ENCODE peak calls at places on chromosomes 2 and 18, in six cellular contexts. One of them, this sample, is unnamed.

GRCh38 chr18:9094307-9095226 is 7.9 kb upstream of the NDUFV2 start:
- DNase-seq in tibial artery: no peak
- DNase-seq in K562: no peak
- DNase-seq in IMR-90: peak; percentile 94
- DNase-seq in CD4-positive, CD25-positive, alpha-beta regulatory T cell: peak; percentile 15
- DNase-seq in cardiac muscle cell: peak; percentile 71
- DNase-seq in this sample: no peak

GRCh38 chr18:63476666-63477065 is at the start of gene SERPINB5:
- DNase-seq in cardiac muscle cell: no peak
- DNase-seq in CD4-positive, CD25-positive, alpha-beta regulatory T cell: no peak
- DNase-seq in tibial artery: no peak
- DNase-seq in IMR-90: no peak
- DNase-seq in K562: no peak
- DNase-seq in this sample: no peak

GRCh38 chr18:26503382-26503781 is 45.0 kb downstream of the KCTD1 start:
- DNase-seq in CD4-positive, CD25-positive, alpha-beta regulatory T cell: no peak
- DNase-seq in IMR-90: no peak
- DNase-seq in tibial artery: no peak
- DNase-seq in cardiac muscle cell: peak; percentile 51
- DNase-seq in K562: no peak
- DNase-seq in this sample: no peak

GRCh38 chr18:73136134-73136533 is 268.3 kb upstream of the NETO1 start:
- DNase-seq in cardiac muscle cell: no peak
- DNase-seq in tibial artery: no peak
- DNase-seq in K562: no peak
- DNase-seq in CD4-positive, CD25-positive, alpha-beta regulatory T cell: no peak
- DNase-seq in IMR-90: no peak
- DNase-seq in this sample: no peak

GRCh38 chr2:53476800-53477199 is 290.8 kb upstream of the CHAC2 start:
- DNase-seq in tibial artery: no peak
- DNase-seq in cardiac muscle cell: no peak
- DNase-seq in K562: no peak
- DNase-seq in IMR-90: no peak
- DNase-seq in CD4-positive, CD25-positive, alpha-beta regulatory T cell: no peak
- DNase-seq in this sample: no peak

GRCh38 chr2:240589381-240589780 is 2.8 kb downstream of the CAPN10 start:
- DNase-seq in cardiac muscle cell: no peak
- DNase-seq in CD4-positive, CD25-positive, alpha-beta regulatory T cell: no peak
- DNase-seq in IMR-90: no peak
- DNase-seq in K562: no peak
- DNase-seq in tibial artery: peak; percentile 48
- DNase-seq in this sample: no peak

GRCh38 chr2:96108578-96109561 is 7.5 kb downstream of the ADRA2B start:
- DNase-seq in K562: no peak
- DNase-seq in tibial artery: peak; percentile 60
- DNase-seq in CD4-positive, CD25-positive, alpha-beta regulatory T cell: no peak
- DNase-seq in cardiac muscle cell: peak; percentile 38
- DNase-seq in IMR-90: no peak
- DNase-seq in this sample: no peak

GRCh38 chr2:174729797-174730529 is 34.3 kb downstream of the CHRNA1 start:
- DNase-seq in cardiac muscle cell: peak; percentile 26
- DNase-seq in tibial artery: no peak
- DNase-seq in K562: no peak
- DNase-seq in IMR-90: peak; percentile 10
- DNase-seq in CD4-positive, CD25-positive, alpha-beta regulatory T cell: no peak
- DNase-seq in this sample: no peak

GRCh38 chr2:10036095-10036879 is 7.1 kb upstream of the KLF11 start:
- DNase-seq in CD4-positive, CD25-positive, alpha-beta regulatory T cell: no peak
- DNase-seq in cardiac muscle cell: peak; percentile 77
- DNase-seq in tibial artery: peak; percentile 94
- DNase-seq in K562: no peak
- DNase-seq in IMR-90: peak; percentile 63
- DNase-seq in this sample: peak; percentile 72
- H3K4me1 ChIP-seq in CD4-positive, CD25-positive, alpha-beta regulatory T cell: peaks cover 32% of the 10 kb centered on the region
- H3K4me1 ChIP-seq in cardiac muscle cell: peaks cover 6% of the 10 kb centered on the region
- H3K4me1 ChIP-seq in tibial artery: peaks cover 43% of the 10 kb centered on the region
- H3K4me1 ChIP-seq in K562: peaks cover 63% of the 10 kb centered on the region
- H3K4me1 ChIP-seq in IMR-90: peaks cover 9% of the 10 kb centered on the region
- H3K4me1 ChIP-seq in this sample: peaks cover 55% of the 10 kb centered on the region

DNA sequence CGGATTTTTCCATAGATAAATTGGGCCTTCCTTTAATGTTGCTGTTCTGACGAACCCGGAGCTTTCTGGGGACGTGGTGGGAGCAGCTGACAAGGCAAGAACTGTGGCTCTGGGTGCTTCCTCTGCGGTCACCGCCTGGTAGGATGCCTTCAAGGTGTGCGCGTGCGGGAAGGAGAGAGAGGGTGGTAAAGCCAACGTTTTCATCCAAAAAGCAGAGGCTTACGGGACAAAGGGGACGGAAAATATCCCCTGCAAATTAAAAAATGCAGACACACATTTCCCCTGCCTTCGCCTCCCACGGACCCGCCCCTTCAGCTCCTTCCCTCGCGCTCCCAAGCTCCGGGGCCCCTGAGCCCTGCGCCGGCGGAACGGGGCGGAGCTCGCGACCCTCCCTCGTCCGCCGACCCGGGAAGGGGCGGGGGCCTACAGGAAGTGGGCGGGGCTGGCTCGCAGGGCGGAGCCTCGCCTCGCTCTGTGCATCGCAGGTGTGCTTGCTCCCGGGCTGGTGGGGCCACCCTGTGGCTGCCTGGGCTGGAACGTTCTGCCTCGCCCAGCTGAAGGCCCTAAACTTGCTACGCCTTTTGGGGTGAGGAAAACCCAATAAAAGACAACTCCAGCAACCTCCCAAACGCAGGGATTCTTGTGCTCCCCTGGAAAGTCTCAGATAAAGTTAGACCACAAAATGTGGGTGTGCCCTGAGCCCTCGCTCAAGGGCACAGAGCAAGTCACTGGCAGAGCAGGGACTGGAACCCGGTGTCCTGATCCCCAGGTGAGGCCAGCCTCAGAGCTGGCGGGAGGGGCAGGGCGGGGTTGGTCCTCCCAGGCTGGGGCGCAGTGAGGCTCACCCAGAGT is 25.4 kb upstream of the SLC66A3 start:
- DNase-seq in cardiac muscle cell: peak; percentile 32
- DNase-seq in IMR-90: no peak
- DNase-seq in CD4-positive, CD25-positive, alpha-beta regulatory T cell: peak; percentile 87
- DNase-seq in K562: peak; percentile 94
- DNase-seq in tibial artery: no peak
- DNase-seq in this sample: no peak
- H3K4me3 ChIP-seq in cardiac muscle cell: peak overlapping the region; percentile 12
- H3K4me3 ChIP-seq in IMR-90: no peak overlapping the region
- H3K4me3 ChIP-seq in CD4-positive, CD25-positive, alpha-beta regulatory T cell: peak overlapping the region; percentile 65
- H3K4me3 ChIP-seq in K562: peak overlapping the region; percentile 48
- H3K4me3 ChIP-seq in tibial artery: peak overlapping the region; percentile 44
- H3K4me3 ChIP-seq in this sample: peak overlapping the region; percentile 66

GRCh38 chr18:49018553-49018943 is 67.8 kb upstream of the SMAD7 start:
- DNase-seq in K562: no peak
- DNase-seq in cardiac muscle cell: no peak
- DNase-seq in CD4-positive, CD25-positive, alpha-beta regulatory T cell: no peak
- DNase-seq in tibial artery: no peak
- DNase-seq in IMR-90: no peak
- DNase-seq in this sample: no peak
- H3K4me1 ChIP-seq in K562: peaks cover 35% of the 10 kb centered on the region
- H3K4me1 ChIP-seq in cardiac muscle cell: peaks cover 15% of the 10 kb centered on the region
- H3K4me1 ChIP-seq in CD4-positive, CD25-positive, alpha-beta regulatory T cell: no peaks in the 10 kb centered on the region
- H3K4me1 ChIP-seq in tibial artery: peaks cover 26% of the 10 kb centered on the region
- H3K4me1 ChIP-seq in IMR-90: peaks cover 12% of the 10 kb centered on the region
- H3K4me1 ChIP-seq in this sample: peaks cover 8% of the 10 kb centered on the region

GRCh38 chr2:118052474-118052873 is 35.8 kb upstream of the INSIG2 start:
- DNase-seq in CD4-positive, CD25-positive, alpha-beta regulatory T cell: no peak
- DNase-seq in K562: no peak
- DNase-seq in IMR-90: no peak
- DNase-seq in tibial artery: no peak
- DNase-seq in cardiac muscle cell: no peak
- DNase-seq in this sample: no peak
- H3K4me3 ChIP-seq in CD4-positive, CD25-positive, alpha-beta regulatory T cell: no peak overlapping the region
- H3K4me3 ChIP-seq in K562: no peak overlapping the region
- H3K4me3 ChIP-seq in IMR-90: no peak overlapping the region
- H3K4me3 ChIP-seq in tibial artery: no peak overlapping the region
- H3K4me3 ChIP-seq in cardiac muscle cell: no peak overlapping the region
- H3K4me3 ChIP-seq in this sample: no peak overlapping the region

GRCh38 chr2:146762786-146763185 is 1082.0 kb upstream of the ACVR2A start:
- DNase-seq in tibial artery: no peak
- DNase-seq in cardiac muscle cell: no peak
- DNase-seq in CD4-positive, CD25-positive, alpha-beta regulatory T cell: no peak
- DNase-seq in K562: no peak
- DNase-seq in IMR-90: no peak
- DNase-seq in this sample: no peak
- H3K4me1 ChIP-seq in tibial artery: no peaks in the 10 kb centered on the region
- H3K4me1 ChIP-seq in cardiac muscle cell: no peaks in the 10 kb centered on the region
- H3K4me1 ChIP-seq in CD4-positive, CD25-positive, alpha-beta regulatory T cell: no peaks in the 10 kb centered on the region
- H3K4me1 ChIP-seq in K562: no peaks in the 10 kb centered on the region
- H3K4me1 ChIP-seq in IMR-90: no peaks in the 10 kb centered on the region
- H3K4me1 ChIP-seq in this sample: no peaks in the 10 kb centered on the region

DNA sequence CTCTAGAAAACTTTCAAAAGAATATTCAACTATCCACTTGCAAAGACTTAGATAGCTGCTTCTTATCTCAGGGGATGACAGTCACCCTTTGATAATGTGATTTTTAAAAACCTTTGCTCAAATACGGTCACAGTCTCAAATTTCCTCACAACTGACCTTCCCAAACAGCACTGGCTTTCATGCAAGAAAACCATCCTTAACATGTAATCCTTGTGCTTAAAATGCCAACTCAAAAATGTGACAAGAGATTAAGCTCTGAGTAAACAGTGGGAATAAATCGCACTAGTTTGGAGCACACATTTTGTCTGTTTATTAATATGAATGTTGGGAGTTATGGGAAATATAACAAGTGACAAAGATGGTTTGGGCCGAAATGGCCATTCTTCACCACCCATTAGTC is 87.5 kb upstream of the CCBE1 start:
- DNase-seq in IMR-90: no peak
- DNase-seq in tibial artery: no peak
- DNase-seq in CD4-positive, CD25-positive, alpha-beta regulatory T cell: no peak
- DNase-seq in K562: no peak
- DNase-seq in cardiac muscle cell: no peak
- DNase-seq in this sample: no peak
- H3K4me3 ChIP-seq in IMR-90: no peak overlapping the region
- H3K4me3 ChIP-seq in tibial artery: no peak overlapping the region
- H3K4me3 ChIP-seq in CD4-positive, CD25-positive, alpha-beta regulatory T cell: no peak overlapping the region
- H3K4me3 ChIP-seq in K562: no peak overlapping the region
- H3K4me3 ChIP-seq in cardiac muscle cell: no peak overlapping the region
- H3K4me3 ChIP-seq in this sample: no peak overlapping the region

DNA sequence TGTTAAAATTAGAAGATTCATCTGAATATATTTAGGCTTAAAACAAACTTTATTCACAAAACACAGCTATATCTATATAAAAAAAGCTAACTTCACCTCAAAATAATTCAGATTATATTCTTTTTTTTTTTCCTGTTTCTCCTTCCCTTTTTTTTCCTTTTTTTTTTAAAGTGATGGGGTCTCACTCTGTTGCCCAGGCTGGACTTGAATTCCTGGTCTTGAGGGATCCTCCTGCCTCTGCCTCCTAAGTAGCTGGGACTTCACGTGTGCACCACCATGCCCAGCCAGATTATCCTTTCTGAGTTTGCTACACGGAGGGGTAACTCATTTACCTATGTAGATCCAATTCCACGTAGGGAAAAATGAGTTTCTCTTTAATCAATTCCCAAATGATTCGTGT is 3.8 kb downstream of the IDH1 start:
- DNase-seq in cardiac muscle cell: no peak
- DNase-seq in tibial artery: no peak
- DNase-seq in IMR-90: no peak
- DNase-seq in K562: no peak
- DNase-seq in CD4-positive, CD25-positive, alpha-beta regulatory T cell: no peak
- DNase-seq in this sample: no peak
- H3K4me1 ChIP-seq in cardiac muscle cell: peaks cover 17% of the 10 kb centered on the region
- H3K4me1 ChIP-seq in tibial artery: peaks cover 24% of the 10 kb centered on the region
- H3K4me1 ChIP-seq in IMR-90: peaks cover 7% of the 10 kb centered on the region
- H3K4me1 ChIP-seq in K562: peaks cover 13% of the 10 kb centered on the region
- H3K4me1 ChIP-seq in CD4-positive, CD25-positive, alpha-beta regulatory T cell: peaks cover 22% of the 10 kb centered on the region
- H3K4me1 ChIP-seq in this sample: peaks cover 28% of the 10 kb centered on the region

DNA sequence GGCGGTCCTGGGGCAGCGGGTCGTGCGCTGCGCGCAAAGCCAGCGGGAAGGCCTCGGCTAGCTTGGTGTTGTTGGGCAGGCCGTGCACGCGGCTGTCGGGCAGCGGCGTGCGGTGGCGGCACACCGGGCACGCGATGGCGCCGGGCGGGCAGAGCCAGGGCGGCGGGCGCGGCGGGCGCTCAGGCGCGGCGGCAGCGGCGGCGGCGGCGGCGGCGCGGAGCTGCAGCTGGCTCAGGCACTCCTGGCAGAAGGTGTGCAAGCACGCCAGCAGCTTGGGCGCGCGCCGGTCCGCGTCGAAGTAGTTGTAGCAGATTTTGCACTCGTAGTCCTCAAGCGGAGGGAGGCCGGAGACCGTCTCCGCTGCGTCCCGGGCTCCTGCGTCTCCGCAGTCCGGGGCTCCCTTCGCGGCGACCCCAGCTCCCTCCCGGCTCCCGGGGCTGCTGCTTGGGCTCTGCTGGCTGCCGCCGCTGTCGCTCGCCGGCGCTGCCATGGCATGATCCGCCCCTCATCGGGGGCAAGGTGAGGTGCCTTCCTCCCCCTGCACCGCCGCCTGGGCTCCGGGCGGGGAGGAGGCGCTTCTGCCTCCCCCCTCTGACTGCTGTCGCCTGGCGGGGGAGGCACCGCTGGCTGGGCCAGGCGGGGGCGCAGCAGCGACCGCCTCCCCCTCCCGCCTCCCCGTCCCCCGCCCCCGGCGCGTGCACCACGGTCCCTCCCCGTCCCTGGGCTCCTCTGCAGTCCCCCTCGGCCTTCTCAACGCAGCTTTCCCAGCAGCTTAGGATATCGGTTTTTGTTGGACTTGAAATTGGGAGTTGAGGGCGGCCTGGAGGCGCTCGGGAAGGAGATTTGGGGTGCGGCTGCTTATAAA is 21.0 kb upstream of the PAX3 start:
- DNase-seq in cardiac muscle cell: peak; percentile 40
- DNase-seq in CD4-positive, CD25-positive, alpha-beta regulatory T cell: no peak
- DNase-seq in tibial artery: no peak
- DNase-seq in IMR-90: no peak
- DNase-seq in K562: no peak
- DNase-seq in this sample: no peak
- H3K4me3 ChIP-seq in cardiac muscle cell: peak overlapping the region; percentile 67
- H3K4me3 ChIP-seq in CD4-positive, CD25-positive, alpha-beta regulatory T cell: no peak overlapping the region
- H3K4me3 ChIP-seq in tibial artery: peak overlapping the region; percentile 52
- H3K4me3 ChIP-seq in IMR-90: peak overlapping the region; percentile 17
- H3K4me3 ChIP-seq in K562: no peak overlapping the region
- H3K4me3 ChIP-seq in this sample: peak overlapping the region; percentile 65

DNA sequence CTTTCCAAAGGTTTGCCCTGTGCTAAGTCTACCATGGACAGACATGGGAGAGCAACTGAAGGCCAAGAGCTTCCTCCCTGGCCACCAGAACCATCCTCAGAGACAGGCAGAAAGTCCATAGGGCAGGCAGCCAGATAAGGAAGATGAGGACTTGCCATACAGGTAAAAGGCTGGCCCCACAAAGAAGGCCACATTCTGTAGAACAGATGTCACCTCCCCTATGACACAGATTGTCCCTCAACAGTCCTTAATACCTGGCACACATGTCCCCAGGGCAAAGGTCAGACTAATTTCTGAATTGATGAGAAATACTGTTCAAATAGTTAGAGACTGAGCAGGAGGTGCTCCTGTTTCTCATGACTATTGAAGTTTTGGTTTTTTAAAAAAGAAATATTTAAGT is 52.0 kb downstream of the FECH start:
- DNase-seq in K562: no peak
- DNase-seq in IMR-90: no peak
- DNase-seq in CD4-positive, CD25-positive, alpha-beta regulatory T cell: no peak
- DNase-seq in tibial artery: no peak
- DNase-seq in cardiac muscle cell: no peak
- DNase-seq in this sample: no peak
- H3K4me1 ChIP-seq in K562: no peaks in the 10 kb centered on the region
- H3K4me1 ChIP-seq in IMR-90: peaks cover 1% of the 10 kb centered on the region
- H3K4me1 ChIP-seq in CD4-positive, CD25-positive, alpha-beta regulatory T cell: no peaks in the 10 kb centered on the region
- H3K4me1 ChIP-seq in tibial artery: no peaks in the 10 kb centered on the region
- H3K4me1 ChIP-seq in cardiac muscle cell: peaks cover 16% of the 10 kb centered on the region
- H3K4me1 ChIP-seq in this sample: no peaks in the 10 kb centered on the region

This sample was measured in thoracic aorta.